ENCODE peak calls at places on chromosome 11, in eight cellular contexts. H is endothelial cell, L is fibroblast of pulmonary artery, E is testis, Y is GM23338, P is body of pancreas, F is nephron progenitor cell, K is right lobe of liver. N is an unnamed sample.

GRCh38 chr11:2807276-2807681 is 78.3 kb downstream of the CDKN1C start:
- DNase-seq in Y (no peak), H (no peak), P (peak), K (peak), E (peak), F (no peak), L (peak), N (no peak)

GRCh38 chr11:31973175-31973574 is 117.7 kb upstream of the RCN1 start:
- DNase-seq in L (no peak), Y (no peak), F (no peak), H (no peak), K (no peak), P (no peak), E (no peak), N (no peak)

GRCh38 chr11:72483412-72484186 is 49.3 kb upstream of the CLPB start:
- DNase-seq in E (no peak), L (peak), H (peak), Y (no peak), F (no peak), K (no peak), P (no peak), N (no peak)

GRCh38 chr11:70466596-70466995 is 68.3 kb downstream of the CTTN start:
- DNase-seq in E (no peak), F (no peak), P (no peak), L (no peak), K (no peak), Y (no peak), H (no peak), N (no peak)

GRCh38 chr11:70064011-70064725 is 13.9 kb upstream of the ANO1 start:
- DNase-seq in H (no peak), F (peak), Y (no peak), L (no peak), E (no peak), P (no peak), K (no peak), N (no peak)

GRCh38 chr11:68935516-68936357 is 32.0 kb downstream of the IGHMBP2 start:
- DNase-seq in E (no peak), P (no peak), Y (no peak), L (no peak), F (no peak), K (peak), H (no peak), N (no peak)

GRCh38 chr11:106585061-106585460 is 433.2 kb downstream of the GUCY1A2 start:
- DNase-seq in L (peak), P (no peak), F (no peak), H (peak), E (peak), K (no peak), Y (peak), N (no peak)

GRCh38 chr11:128724891-128725611 is 31.2 kb downstream of the FLI1 start:
- DNase-seq in Y (no peak), P (no peak), L (no peak), K (no peak), H (no peak), E (no peak), F (no peak), N (no peak)

GRCh38 chr11:104946907-104947306 is 21.5 kb downstream of the CASP4 start:
- DNase-seq in K (no peak), P (no peak), H (peak), F (no peak), Y (peak), E (peak), L (peak), N (peak)

GRCh38 chr11:134725211-134725610 is 313.2 kb upstream of the B3GAT1 start:
- DNase-seq in K (no peak), P (no peak), F (no peak), E (no peak), L (no peak), H (no peak), Y (no peak), N (no peak)

GRCh38 chr11:134727204-134727603 is 315.2 kb upstream of the B3GAT1 start:
- DNase-seq in K (no peak), L (no peak), F (no peak), H (no peak), P (no peak), E (no peak), Y (no peak), N (no peak)

GRCh38 chr11:134727636-134728035 is 315.6 kb upstream of the B3GAT1 start:
- DNase-seq in H (no peak), E (no peak), Y (no peak), L (no peak), P (no peak), F (no peak), K (no peak), N (no peak)

GRCh38 chr11:134724779-134725140 is 312.7 kb upstream of the B3GAT1 start:
- DNase-seq in K (no peak), L (no peak), Y (no peak), F (no peak), P (no peak), H (no peak), E (no peak), N (no peak)

DNA sequence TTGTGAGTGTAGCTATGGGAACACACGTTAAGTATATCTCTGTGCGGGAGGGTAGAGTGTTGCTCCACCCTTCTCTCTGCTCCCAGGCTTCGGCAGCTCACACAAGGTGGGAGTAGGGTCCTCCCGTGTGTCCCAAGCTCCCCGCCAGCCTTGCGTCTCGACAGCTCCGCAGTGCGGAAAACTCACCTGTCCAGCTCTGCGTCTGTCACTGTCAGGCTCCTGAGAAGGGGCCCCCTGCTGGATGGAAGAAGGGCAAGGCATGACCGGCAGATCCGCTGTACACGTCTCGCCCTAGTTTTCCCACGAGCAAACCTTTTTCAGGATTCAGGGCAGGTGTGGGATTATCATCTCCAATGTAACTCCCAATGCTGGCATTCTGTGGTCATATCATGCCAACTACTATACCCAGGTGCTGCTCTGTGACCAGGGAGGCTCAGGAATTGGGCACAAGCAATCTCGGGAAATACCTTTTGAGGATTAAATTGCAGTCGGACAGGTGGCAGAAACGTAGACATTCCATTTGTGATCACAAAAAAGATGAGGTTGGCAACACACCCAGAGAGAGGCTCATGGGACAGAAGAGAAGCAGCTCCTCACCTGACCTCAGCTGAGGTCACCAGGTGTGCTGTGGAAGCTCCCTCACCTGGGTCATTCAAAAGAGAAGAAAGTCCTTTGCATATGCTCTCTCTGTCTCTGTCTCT is 314.0 kb upstream of the B3GAT1 start:
- DNase-seq in P (peak), E (peak), Y (peak), H (peak), K (no peak), L (no peak), F (peak), N (no peak)
- TF ChIP-seq CTCF in P (no peak), E (no peak), Y (peak), H (no peak), K (no peak), L (no peak), F (peak), N (no peak)

DNA sequence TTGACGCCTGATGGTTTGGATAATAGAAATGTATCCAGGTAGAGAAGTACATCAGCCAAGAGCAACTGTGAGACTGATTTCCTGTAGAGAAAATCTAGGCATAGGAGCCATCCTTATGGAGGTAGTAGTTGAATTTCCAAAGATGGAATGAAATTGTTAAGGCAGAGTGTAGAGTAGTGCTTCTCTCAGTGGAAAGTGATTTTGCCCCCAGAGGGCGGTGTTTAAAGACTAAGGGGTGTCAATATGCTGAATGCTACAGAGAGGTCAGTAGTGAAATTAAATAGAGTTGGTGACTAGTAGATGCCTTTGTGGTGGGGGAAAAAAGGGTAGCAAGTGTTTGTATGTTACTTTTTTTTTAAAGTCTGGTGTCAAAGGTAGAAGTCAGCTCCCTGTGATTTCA is 54.5 kb downstream of the TRIM44 start:
- DNase-seq in E (no peak), F (no peak), Y (peak), L (no peak), K (no peak), P (peak), H (no peak), N (no peak)
- TF ChIP-seq CTCF in E (no peak), F (no peak), Y (peak), L (peak), K (peak), P (no peak), H (no peak), N (peak)

GRCh38 chr11:451738-452137 is 1.7 kb downstream of the PTDSS2 start:
- DNase-seq in K (no peak), Y (no peak), L (no peak), E (no peak), P (no peak), F (no peak), H (no peak), N (no peak)

GRCh38 chr11:452203-452744 is 2.2 kb downstream of the PTDSS2 start:
- DNase-seq in P (no peak), F (no peak), H (no peak), Y (no peak), E (no peak), K (no peak), L (no peak), N (no peak)

GRCh38 chr11:449889-450808 is at the start of gene PTDSS2:
- DNase-seq in H (peak), F (peak), L (peak), K (peak), E (peak), P (peak), Y (peak), N (peak)

GRCh38 chr11:452916-453527 is 2.9 kb downstream of the PTDSS2 start:
- DNase-seq in F (no peak), K (no peak), E (no peak), L (no peak), P (no peak), H (no peak), Y (no peak), N (no peak)

DNA sequence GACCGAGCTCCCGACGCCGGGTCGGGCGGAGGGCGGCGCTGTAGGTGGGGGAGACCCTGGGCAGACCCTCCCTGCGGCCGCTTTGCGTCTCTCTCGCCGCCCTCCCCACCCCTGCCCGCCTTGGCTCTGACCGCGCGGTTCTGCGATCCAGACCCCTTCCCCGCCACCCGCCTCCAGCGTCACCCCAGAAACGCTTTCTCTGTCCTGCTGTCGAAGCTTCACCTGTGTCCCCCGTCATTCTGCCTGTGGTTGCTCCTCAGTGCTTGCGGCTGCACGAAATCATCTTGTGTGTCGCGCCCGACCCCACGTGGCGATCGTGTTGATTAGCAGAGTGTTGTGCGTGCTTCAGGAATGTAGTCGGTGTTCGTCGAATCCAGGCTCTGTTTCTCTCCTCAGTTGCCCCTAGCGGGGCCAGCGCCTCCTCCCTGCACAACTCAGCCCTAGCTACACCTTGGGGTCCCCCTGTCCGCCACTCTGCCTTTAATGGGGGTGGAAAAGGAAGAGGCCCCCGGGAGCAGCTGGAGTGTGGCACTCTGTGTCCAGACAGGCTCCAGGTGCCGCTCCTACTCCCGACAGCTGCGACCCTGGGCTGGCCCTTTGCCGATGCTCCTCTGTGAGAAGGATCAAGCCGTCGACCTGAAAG is 851 bp downstream of the PTDSS2 start:
- DNase-seq in P (peak), L (peak), Y (peak), H (peak), K (peak), E (peak), F (peak), N (peak)
- TF ChIP-seq CTCF in P (no peak), L (no peak), Y (peak), H (no peak), K (peak), E (no peak), F (peak), N (peak)

DNA sequence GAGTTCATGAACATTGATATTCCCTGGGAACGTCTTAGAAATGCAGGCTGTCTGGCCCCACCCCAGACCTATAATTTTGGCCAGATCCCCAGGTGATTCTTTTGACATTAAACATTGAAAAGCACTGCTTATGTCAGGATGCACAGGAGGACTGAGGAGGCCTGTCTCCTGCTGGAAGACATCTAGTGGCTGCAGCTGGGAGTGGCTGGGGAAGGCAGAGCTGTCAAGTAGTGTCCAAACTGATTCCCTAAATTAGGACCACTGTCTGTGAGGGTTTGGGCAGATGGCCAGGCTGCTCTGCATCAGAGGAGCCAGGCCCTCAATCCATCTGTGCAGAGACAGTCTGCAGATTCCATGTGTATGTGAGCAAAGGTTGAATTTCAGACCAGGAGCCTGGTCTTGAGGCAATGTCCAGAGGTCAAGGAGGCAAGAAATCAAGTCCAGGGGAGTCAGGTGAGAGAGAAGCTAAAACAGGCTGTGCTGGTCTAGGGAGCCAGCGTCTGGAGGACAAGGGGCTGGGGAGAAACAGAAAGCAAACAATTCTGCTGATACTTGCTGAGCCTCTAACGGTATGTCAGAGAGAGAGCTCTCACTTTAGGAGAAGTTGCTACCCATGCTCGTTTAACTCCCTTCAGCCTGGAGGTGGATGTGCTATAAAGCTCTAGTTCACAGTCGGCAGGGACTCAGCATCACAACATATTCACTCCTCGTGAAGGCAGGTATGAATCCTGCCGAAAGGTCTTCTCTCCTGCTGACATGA is 15.3 kb upstream of the SYTL2 start:
- DNase-seq in K (peak), F (peak), L (peak), H (peak), Y (peak), E (peak), P (peak), N (no peak)
- TF ChIP-seq CTCF in K (peak), F (peak), L (peak), H (peak), Y (peak), E (no peak), P (no peak), N (peak)

GRCh38 chr11:62787005-62787759 is at the start of gene TMEM179B:
- DNase-seq in Y (peak), P (peak), K (peak), E (peak), L (peak), F (peak), H (peak), N (peak)
- TF ChIP-seq CTCF in Y (peak), P (peak), K (peak), E (peak), L (peak), F (no peak), H (peak), N (peak)

DNA sequence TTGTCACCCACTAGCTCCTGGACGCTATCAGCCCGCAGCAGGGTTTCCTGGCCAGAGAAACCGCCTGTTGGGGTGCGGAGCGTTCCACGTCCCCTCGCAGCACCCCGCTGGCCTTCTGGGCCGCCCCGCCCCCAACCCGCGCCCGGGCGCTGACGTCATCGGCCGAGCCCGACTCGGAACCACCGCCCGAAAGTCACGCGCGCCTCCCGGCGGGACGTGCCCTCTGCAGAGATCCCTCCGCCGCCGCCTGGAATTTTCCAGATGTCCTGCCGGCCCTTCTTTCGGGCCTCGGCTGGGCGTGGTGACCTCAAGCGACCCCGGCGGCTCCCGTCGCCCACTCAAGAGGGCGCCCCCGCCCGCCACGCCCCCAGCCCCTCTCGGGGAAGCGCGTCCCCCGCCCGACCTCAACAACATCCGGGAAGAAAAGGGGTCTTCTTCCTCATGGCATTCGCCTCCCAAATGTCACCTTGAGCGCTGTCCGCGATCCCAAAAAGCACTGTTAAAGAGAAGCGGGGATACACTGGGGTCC is 430 bp upstream of the NEAT1 start:
- DNase-seq in L (peak), P (peak), H (peak), E (peak), F (peak), Y (peak), K (peak), N (peak)
- TF ChIP-seq CTCF in L (no peak), P (no peak), H (no peak), E (no peak), F (no peak), Y (no peak), K (no peak), N (no peak)

GRCh38 chr11:117238221-117238620 is 5.8 kb downstream of the RNF214 start:
- DNase-seq in F (no peak), L (no peak), E (no peak), Y (no peak), P (no peak), K (no peak), H (no peak), N (no peak)

DNA sequence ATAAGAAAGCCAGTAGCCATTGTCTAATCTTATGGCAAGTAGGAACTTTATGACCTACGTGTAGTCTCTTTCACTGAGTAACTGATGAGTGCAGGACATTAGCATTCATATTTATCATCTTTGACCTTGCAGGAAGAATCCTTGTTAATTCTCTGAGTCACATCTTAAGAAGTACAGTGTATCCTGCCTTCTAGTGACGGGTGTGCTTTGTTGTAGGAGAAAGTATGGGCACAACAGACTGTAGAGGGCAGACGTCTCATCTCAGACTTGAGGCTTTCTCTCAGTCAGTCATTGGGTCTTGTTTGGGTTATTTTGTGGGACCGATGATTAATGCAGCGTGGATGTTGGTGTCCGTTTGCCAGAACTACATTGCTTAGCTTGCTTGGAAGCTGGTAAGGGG is 6.8 kb downstream of the RNF214 start:
- DNase-seq in K (no peak), Y (no peak), E (no peak), L (peak), H (no peak), P (no peak), F (no peak), N (no peak)
- TF ChIP-seq CTCF in K (no peak), Y (peak), E (no peak), L (peak), H (no peak), P (no peak), F (no peak), N (no peak)

GRCh38 chr11:86456075-86456939 is 81.6 kb downstream of the CCDC81 start:
- DNase-seq in Y (peak), E (peak), K (peak), L (peak), F (peak), H (peak), P (peak), N (peak)

GRCh38 chr11:86458294-86459001 is 83.8 kb downstream of the CCDC81 start:
- DNase-seq in L (no peak), E (no peak), F (no peak), H (no peak), Y (no peak), K (no peak), P (no peak), N (no peak)

GRCh38 chr11:86459002-86459385 is 84.3 kb downstream of the CCDC81 start:
- DNase-seq in Y (no peak), E (no peak), F (no peak), P (no peak), L (peak), K (no peak), H (no peak), N (no peak)

GRCh38 chr11:86449993-86450629 is 75.4 kb downstream of the CCDC81 start:
- DNase-seq in P (no peak), L (no peak), K (no peak), Y (no peak), F (no peak), H (no peak), E (no peak), N (no peak)

GRCh38 chr11:86453290-86454030 is 78.8 kb downstream of the CCDC81 start:
- DNase-seq in E (no peak), F (no peak), K (no peak), Y (peak), L (no peak), P (no peak), H (no peak), N (no peak)
- TF ChIP-seq CTCF in E (no peak), F (peak), K (no peak), Y (peak), L (peak), P (no peak), H (no peak), N (peak)